ENCODE peak calls at places on chromosomes 1 and 21, in five cellular contexts. M, C, N, O and I are unnamed samples.

GRCh38 chr1:51660570-51660969 is 43.7 kb downstream of the OSBPL9 start:
- DNase-seq in M (no peak), C (no peak), N (no peak), O (no peak), I (no peak)

GRCh38 chr1:63615809-63616420 is 22.7 kb downstream of the PGM1 start:
- DNase-seq in M (peak), C (peak), N (peak), O (peak), I (peak)

GRCh38 chr1:7786785-7787184 is 2.7 kb downstream of the PER3 start:
- DNase-seq in M (no peak), C (no peak), N (no peak), O (no peak), I (no peak)

GRCh38 chr1:152599934-152600333 is at the start of gene LCE3C:
- DNase-seq in M (no peak), C (no peak), N (no peak), O (no peak), I (no peak)

GRCh38 chr21:41620982-41621381 is 113.0 kb upstream of the TMPRSS2 start:
- DNase-seq in M (peak), C (no peak), N (no peak), O (no peak), I (no peak)

GRCh38 chr1:109929170-109929569 is 18.5 kb downstream of the CSF1 start:
- DNase-seq in M (no peak), C (no peak), N (no peak), O (no peak), I (no peak)

GRCh38 chr1:186325239-186325638 is 49.8 kb downstream of the TPR start:
- DNase-seq in M (peak), C (peak), N (no peak), O (peak), I (no peak)

GRCh38 chr1:7869136-7869905 is 16.5 kb upstream of the UTS2 start:
- DNase-seq in M (no peak), C (no peak), N (no peak), O (no peak), I (no peak)

GRCh38 chr1:173017792-173018191 is 32.9 kb downstream of the TNFSF18 start:
- DNase-seq in M (no peak), C (no peak), N (no peak), O (no peak), I (no peak)

GRCh38 chr1:119783354-119784126 is 14.8 kb upstream of the HMGCS2 start:
- DNase-seq in M (no peak), C (no peak), N (no peak), O (peak), I (peak)

GRCh38 chr1:17875882-17876280 is 120.7 kb downstream of the ACTL8 start:
- DNase-seq in M (no peak), C (no peak), N (no peak), O (no peak), I (no peak)

GRCh38 chr1:33007190-33008050 is 29.3 kb downstream of the AK2 start:
- DNase-seq in M (peak), C (peak), N (no peak), O (peak), I (no peak)
- TF ChIP-seq KDM1A in M (no peak), C (no peak), N (no peak), O (no peak), I (no peak)

GRCh38 chr1:4047666-4048065 is 147.6 kb upstream of the C1orf174 start:
- DNase-seq in M (no peak), C (no peak), N (no peak), O (no peak), I (no peak)

GRCh38 chr1:4046836-4047461 is 146.9 kb upstream of the C1orf174 start:
- DNase-seq in M (no peak), C (no peak), N (no peak), O (no peak), I (no peak)

GRCh38 chr1:4048076-4048475 is 148.0 kb upstream of the C1orf174 start:
- DNase-seq in M (no peak), C (no peak), N (no peak), O (no peak), I (no peak)

GRCh38 chr1:4050998-4051397 is 150.9 kb upstream of the C1orf174 start:
- DNase-seq in M (no peak), C (no peak), N (no peak), O (no peak), I (peak)

DNA sequence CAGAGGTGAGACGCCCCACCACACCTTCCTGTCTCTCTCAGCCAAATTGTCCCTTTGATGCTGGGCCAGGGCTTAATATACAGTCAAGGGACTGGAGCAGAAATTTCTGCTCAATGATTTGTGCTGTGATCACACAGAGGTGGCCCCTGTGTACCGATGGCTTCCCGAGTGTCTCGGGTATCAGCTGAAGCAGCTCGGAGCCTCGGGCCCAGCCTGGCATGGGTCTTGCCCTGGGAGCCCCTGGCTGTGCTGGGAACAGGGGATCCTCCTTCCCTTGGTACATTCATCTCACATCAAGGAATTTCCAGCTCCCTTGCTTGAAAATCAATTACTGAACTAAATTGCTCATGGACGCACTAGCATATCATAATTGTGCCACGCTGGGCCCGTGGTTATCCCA is 148.8 kb upstream of the C1orf174 start:
- DNase-seq in M (no peak), C (no peak), N (no peak), O (no peak), I (no peak)
- TF ChIP-seq KDM1A in M (no peak), C (no peak), N (no peak), O (no peak), I (no peak)

GRCh38 chr1:20280906-20281305 is 9.8 kb upstream of the VWA5B1 start:
- DNase-seq in M (no peak), C (no peak), N (no peak), O (no peak), I (no peak)
- TF ChIP-seq KDM1A in M (no peak), C (no peak), N (no peak), O (no peak), I (no peak)

GRCh38 chr1:11690669-11691301 is 725 bp upstream of the DRAXIN start:
- DNase-seq in M (no peak), C (peak), N (no peak), O (peak), I (no peak)

GRCh38 chr1:11691928-11692711 is 610 bp downstream of the DRAXIN start:
- DNase-seq in M (no peak), C (no peak), N (no peak), O (no peak), I (no peak)

GRCh38 chr1:11693917-11694316 is 2.4 kb downstream of the DRAXIN start:
- DNase-seq in M (no peak), C (peak), N (no peak), O (no peak), I (no peak)

GRCh38 chr1:11691302-11691914 is at the start of gene DRAXIN:
- DNase-seq in M (no peak), C (no peak), N (no peak), O (no peak), I (no peak)

DNA sequence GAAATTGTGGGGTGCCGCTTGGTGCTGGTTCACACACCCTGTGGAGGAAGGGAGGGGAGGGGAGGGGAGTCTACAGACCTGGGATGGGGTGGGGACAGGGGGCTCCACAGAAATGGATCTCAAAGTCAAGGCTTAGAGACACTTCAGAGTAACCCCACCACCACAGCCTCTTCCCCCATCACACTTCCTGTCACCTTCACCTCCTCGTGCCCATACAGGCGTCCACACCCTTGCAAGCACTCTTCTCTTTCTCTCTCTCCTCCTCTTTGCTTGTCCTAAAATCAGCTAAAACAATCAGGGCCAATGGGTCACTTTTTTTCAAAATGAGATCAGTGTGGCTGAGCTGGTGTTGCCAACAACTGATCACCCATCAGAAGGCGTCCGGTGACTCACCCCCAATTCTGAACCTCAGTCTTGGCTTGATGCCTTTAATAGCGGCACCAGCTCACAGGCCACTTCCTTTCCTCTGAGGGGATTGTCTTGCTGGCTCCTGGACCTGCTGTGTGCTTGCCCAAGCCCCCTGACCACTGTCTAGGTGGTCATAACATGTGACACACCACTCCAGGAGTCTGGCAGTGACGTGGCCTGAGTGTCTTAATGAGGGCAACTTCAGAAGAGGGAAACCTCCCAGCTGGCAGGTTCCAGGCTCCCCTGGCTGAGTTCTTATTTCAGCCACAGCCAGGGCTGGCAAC is 1.5 kb downstream of the DRAXIN start:
- DNase-seq in M (no peak), C (peak), N (no peak), O (no peak), I (no peak)
- TF ChIP-seq KDM1A in M (no peak), C (peak), N (no peak), O (no peak), I (no peak)

GRCh38 chr1:15757575-15758401 is 807 bp upstream of the FBLIM1 start:
- DNase-seq in M (no peak), C (peak), N (no peak), O (no peak), I (no peak)
- TF ChIP-seq KDM1A in M (no peak), C (peak), N (no peak), O (no peak), I (peak)

GRCh38 chr1:32874860-32875793 is 4.4 kb upstream of the FNDC5 start:
- DNase-seq in M (no peak), C (no peak), N (no peak), O (no peak), I (no peak)
- TF ChIP-seq KDM1A in M (no peak), C (no peak), N (no peak), O (no peak), I (peak)

GRCh38 chr1:93588206-93588605 is 93.4 kb downstream of the BCAR3 start:
- DNase-seq in M (no peak), C (no peak), N (no peak), O (no peak), I (no peak)
- TF ChIP-seq KDM1A in M (no peak), C (no peak), N (no peak), O (no peak), I (no peak)

DNA sequence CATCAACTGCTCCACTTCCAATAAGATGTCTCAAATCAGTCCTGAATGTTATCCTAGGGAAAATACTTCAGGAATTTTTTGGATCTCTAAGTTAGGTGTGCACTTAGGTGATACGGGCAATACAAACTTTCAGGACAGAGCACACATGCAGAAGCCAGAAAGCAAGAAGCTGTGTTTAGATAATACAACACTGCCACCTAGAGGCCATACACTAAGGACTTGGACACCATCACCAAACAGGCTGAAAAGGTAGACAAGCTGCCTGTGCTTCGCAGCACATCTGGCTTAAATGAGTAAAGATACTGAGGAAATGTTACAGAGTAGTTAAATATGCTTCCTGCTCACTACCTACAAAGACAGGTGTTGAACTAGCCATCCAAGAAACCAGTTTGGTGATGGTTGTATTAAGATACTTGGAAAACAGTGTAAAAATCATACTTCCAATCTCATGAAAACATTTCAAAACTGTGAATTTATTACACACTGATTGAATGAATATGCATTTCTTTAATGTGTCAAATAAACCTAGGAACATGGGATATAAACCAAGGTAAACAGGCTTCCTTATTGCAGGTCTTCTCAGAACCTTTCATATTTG is 24.2 kb downstream of the RRAGC start:
- DNase-seq in M (peak), C (peak), N (peak), O (peak), I (no peak)
- TF ChIP-seq KDM1A in M (no peak), C (no peak), N (no peak), O (no peak), I (no peak)

GRCh38 chr1:105608713-105609112 is 1447.8 kb upstream of the PRMT6 start:
- DNase-seq in M (peak), C (no peak), N (no peak), O (peak), I (no peak)
- TF ChIP-seq KDM1A in M (no peak), C (no peak), N (no peak), O (no peak), I (no peak)